ENCODE peak calls at places on chromosomes 7 and 10, in nine cellular contexts. T is stimulated activated CD8-positive, alpha-beta memory T cell treated with anti-CD3 and anti-CD28 coated beads, Interleukin-7, amount 100 ng/mL, for 4 hours; N is Calu3; P is EL; Q is head of caudate nucleus; W is CD4-positive, alpha-beta T cell; X is ELF-1; Y is hepatocyte; R is stimulated activated CD4-positive, alpha-beta T cell treated with anti-CD3 and anti-CD28 coated beads, Interleukin-1b, Interleukin-23, amount 100 ng/mL, for 4 hours. H is an unnamed sample.

GRCh38 chr7:55928006-55928767 is 23.5 kb upstream of the MRPS17 start:
- DNase-seq in T (no peak), N (no peak), P (no peak), Q (no peak), W (no peak), X (no peak), Y (no peak), R (no peak), H (no peak)

GRCh38 chr7:46024263-46024916 is 103.3 kb upstream of the IGFBP3 start:
- DNase-seq in T (no peak), N (no peak), P (no peak), Q (no peak), W (no peak), X (no peak), Y (no peak), R (no peak), H (no peak)

GRCh38 chr10:22253578-22253882 is 35.7 kb upstream of the EBLN1 start:
- DNase-seq in T (no peak), N (no peak), P (no peak), Q (peak), W (peak), X (peak), Y (no peak), R (peak), H (no peak)

GRCh38 chr7:12369700-12370099 is 34.0 kb downstream of the VWDE start:
- DNase-seq in T (no peak), N (no peak), P (no peak), Q (no peak), W (no peak), X (no peak), Y (no peak), R (no peak), H (no peak)

GRCh38 chr10:71703577-71703976 is 16.0 kb downstream of the C10orf105 start:
- DNase-seq in T (no peak), N (no peak), P (no peak), Q (no peak), W (no peak), X (no peak), Y (no peak), R (no peak), H (no peak)

GRCh38 chr10:7756360-7756992 is 31.3 kb downstream of the KIN start:
- DNase-seq in T (no peak), N (peak), P (peak), Q (no peak), W (no peak), X (peak), Y (peak), R (no peak), H (no peak)

GRCh38 chr7:96084880-96085551 is 236.9 kb downstream of the SLC25A13 start:
- DNase-seq in T (no peak), N (peak), P (peak), Q (no peak), W (no peak), X (no peak), Y (no peak), R (no peak), H (no peak)

GRCh38 chr7:128939075-128939860 is 1.5 kb downstream of the IRF5 start:
- DNase-seq in T (no peak), N (no peak), P (no peak), Q (peak), W (no peak), X (no peak), Y (no peak), R (no peak), H (no peak)

GRCh38 chr7:29569648-29570047 is 6.0 kb downstream of the PRR15 start:
- DNase-seq in T (no peak), N (peak), P (no peak), Q (no peak), W (no peak), X (no peak), Y (peak), R (no peak), H (peak)

GRCh38 chr10:86723009-86723408 is 33.4 kb upstream of the BMPR1A start:
- DNase-seq in T (no peak), N (no peak), P (no peak), Q (no peak), W (no peak), X (no peak), Y (no peak), R (no peak), H (no peak)

GRCh38 chr10:120962386-120963052 is 111.4 kb downstream of the WDR11 start:
- DNase-seq in T (no peak), N (no peak), P (no peak), Q (no peak), W (no peak), X (no peak), Y (no peak), R (no peak), H (no peak)

GRCh38 chr7:128893251-128894100 is 17.0 kb downstream of the KCP start:
- DNase-seq in T (no peak), N (peak), P (no peak), Q (no peak), W (no peak), X (no peak), Y (no peak), R (no peak), H (no peak)

GRCh38 chr7:5429857-5430611 is 6.4 kb upstream of the TNRC18 start:
- DNase-seq in T (no peak), N (peak), P (peak), Q (no peak), W (no peak), X (peak), Y (peak), R (no peak), H (no peak)

GRCh38 chr10:86706401-86706841 is 38.1 kb downstream of the LDB3 start:
- DNase-seq in T (no peak), N (no peak), P (no peak), Q (no peak), W (no peak), X (no peak), Y (no peak), R (no peak), H (no peak)

GRCh38 chr7:73343671-73344380 is 15.9 kb downstream of the FKBP6 start:
- DNase-seq in T (no peak), N (no peak), P (no peak), Q (no peak), W (no peak), X (no peak), Y (no peak), R (no peak), H (peak)

GRCh38 chr10:62373639-62373994 is 552 bp upstream of the ZNF365 start:
- DNase-seq in T (no peak), N (no peak), P (no peak), Q (no peak), W (no peak), X (peak), Y (no peak), R (no peak), H (no peak)

GRCh38 chr7:16652888-16653287 is 6.9 kb downstream of the BZW2 start:
- DNase-seq in T (no peak), N (peak), P (no peak), Q (no peak), W (no peak), X (no peak), Y (no peak), R (no peak), H (peak)

H was measured in DMS153.